ENCODE peak calls at places on chromosomes 16 and 17, in seven cellular contexts. W is PC-3, Y is HCT116, P is neural progenitor cell, V is body of pancreas, B is endothelial cell of umbilical vein, H is OCI-LY7. C is an unnamed sample. For H3K9me3, the result is how much of the 10 kb centered on the place peaks cover.

GRCh38 chr17:32341141-32341856 is 674 bp downstream of the C17orf75 start:
- DNase-seq in H (peak), V (peak), P (no peak), Y (no peak), B (peak), W (peak), C (no peak)

GRCh38 chr16:29710227-29711219 is 31.5 kb downstream of the QPRT start:
- DNase-seq in V (peak), W (peak), Y (peak), B (peak), P (peak), H (peak), C (peak)

GRCh38 chr17:60145006-60145935 is 4.5 kb upstream of the CA4 start:
- DNase-seq in V (no peak), W (peak), B (no peak), Y (no peak), P (peak), H (no peak), C (no peak)

GRCh38 chr17:29826045-29826692 is 103.9 kb downstream of the SSH2 start:
- DNase-seq in W (no peak), V (no peak), Y (no peak), H (no peak), P (no peak), B (no peak), C (no peak)

GRCh38 chr17:3968886-3969524 is 4.8 kb upstream of the ATP2A3 start:
- DNase-seq in Y (no peak), W (no peak), V (no peak), H (no peak), B (no peak), P (no peak), C (no peak)

GRCh38 chr17:6654816-6655731 is 3.5 kb downstream of the C17orf100 start:
- DNase-seq in Y (no peak), V (peak), W (no peak), B (no peak), H (no peak), P (peak), C (no peak)

GRCh38 chr17:45103269-45103795 is 29.0 kb downstream of the PLCD3 start:
- DNase-seq in B (no peak), H (no peak), V (no peak), W (no peak), Y (no peak), P (no peak), C (no peak)

GRCh38 chr17:38315497-38315896 is 18.5 kb downstream of the MRPL45 start:
- DNase-seq in P (no peak), V (no peak), Y (no peak), W (no peak), H (no peak), B (no peak), C (no peak)

GRCh38 chr17:1413281-1413791 is 13.3 kb upstream of the YWHAE start:
- DNase-seq in B (peak), Y (no peak), H (no peak), P (no peak), V (peak), W (peak), C (peak)

GRCh38 chr17:83193336-83194188 is 114.2 kb downstream of the METRNL start:
- DNase-seq in H (peak), Y (no peak), V (peak), P (no peak), B (no peak), W (peak), C (peak)

GRCh38 chr17:9234404-9234945 is 213.2 kb downstream of the NTN1 start:
- DNase-seq in B (no peak), W (no peak), P (no peak), V (no peak), H (no peak), Y (no peak), C (no peak)

GRCh38 chr16:61195006-61195405 is 841.2 kb downstream of the CDH8 start:
- DNase-seq in V (no peak), Y (no peak), H (no peak), P (no peak), B (no peak), W (no peak), C (no peak)

GRCh38 chr17:6187836-6188235 is 117.7 kb downstream of the WSCD1 start:
- DNase-seq in B (peak), H (no peak), V (no peak), P (no peak), W (peak), Y (no peak), C (no peak)

GRCh38 chr16:68901910-68902309 is 58.6 kb downstream of the TANGO6 start:
- DNase-seq in Y (no peak), V (no peak), B (no peak), W (peak), H (no peak), P (no peak), C (no peak)

GRCh38 chr17:83145358-83145738 is 65.9 kb downstream of the METRNL start:
- DNase-seq in B (no peak), W (no peak), Y (no peak), H (no peak), V (no peak), P (peak), C (no peak)

GRCh38 chr16:12344577-12345343 is 368.2 kb downstream of the SNX29 start:
- DNase-seq in Y (no peak), P (no peak), H (no peak), W (no peak), B (no peak), V (no peak), C (no peak)

GRCh38 chr16:65576631-65577030 is 454.8 kb upstream of the CDH11 start:
- DNase-seq in H (peak), B (no peak), Y (no peak), P (peak), W (no peak), V (no peak), C (no peak)

GRCh38 chr17:19386276-19386863 is 620 bp downstream of the MFAP4 start:
- DNase-seq in Y (no peak), P (peak), B (no peak), W (peak), H (no peak), V (peak), C (peak)

GRCh38 chr17:58384900-58385299 is 32.4 kb downstream of the RNF43 start:
- DNase-seq in W (no peak), V (no peak), P (no peak), B (no peak), Y (no peak), H (no peak), C (no peak)

GRCh38 chr17:43212641-43213490 is 1.2 kb downstream of the TMEM106A start:
- DNase-seq in W (no peak), Y (no peak), V (peak), H (peak), P (no peak), B (no peak), C (no peak)

GRCh38 chr16:11257131-11257938 is 1.3 kb upstream of the SOCS1 start:
- DNase-seq in V (peak), B (peak), P (peak), H (peak), W (peak), Y (peak), C (peak)

GRCh38 chr17:50890675-50891516 is 24.7 kb upstream of the TOB1 start:
- DNase-seq in P (no peak), B (no peak), W (peak), H (no peak), V (peak), Y (peak), C (no peak)

GRCh38 chr17:2841606-2842005 is 45.4 kb downstream of the RAP1GAP2 start:
- DNase-seq in V (no peak), H (no peak), P (no peak), W (no peak), Y (no peak), B (no peak), C (no peak)

GRCh38 chr17:37368577-37368976 is 7.2 kb upstream of the C17orf78 start:
- DNase-seq in V (no peak), B (no peak), P (no peak), H (no peak), Y (no peak), W (no peak), C (no peak)

GRCh38 chr17:73958453-73958852 is 245.0 kb upstream of the RPL38 start:
- DNase-seq in V (no peak), H (no peak), Y (no peak), B (no peak), P (no peak), W (no peak), C (no peak)

GRCh38 chr17:73956595-73957465 is 246.6 kb upstream of the RPL38 start:
- DNase-seq in H (peak), W (peak), B (no peak), Y (peak), V (peak), P (peak), C (no peak)

GRCh38 chr17:73962308-73962707 is 241.2 kb upstream of the RPL38 start:
- DNase-seq in Y (no peak), H (no peak), B (no peak), W (no peak), V (no peak), P (no peak), C (no peak)

GRCh38 chr17:73957564-73957963 is 245.9 kb upstream of the RPL38 start:
- DNase-seq in V (no peak), P (no peak), W (no peak), B (no peak), Y (no peak), H (no peak), C (no peak)

DNA sequence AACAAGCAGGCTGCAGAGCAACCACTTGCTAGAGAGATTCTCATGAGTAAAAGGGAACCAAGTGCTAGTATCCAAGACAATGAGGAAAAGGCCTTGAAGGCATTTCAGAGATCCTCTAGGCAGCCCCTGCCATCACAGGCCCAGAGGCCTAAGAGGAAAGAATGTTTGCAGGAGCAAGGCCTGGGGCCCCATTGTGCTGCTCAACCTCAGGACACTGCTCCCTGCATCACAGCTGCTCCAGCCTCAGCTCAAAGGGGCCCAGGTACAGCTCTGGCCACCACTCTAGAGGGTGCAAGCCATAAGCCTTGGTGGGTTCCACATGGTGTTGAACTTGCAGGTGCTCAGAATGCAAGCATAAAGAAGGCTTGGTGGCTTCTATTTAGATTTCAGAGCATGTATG is 243.0 kb upstream of the RPL38 start:
- DNase-seq in B (no peak), Y (no peak), W (no peak), V (no peak), P (no peak), H (no peak), C (no peak)
- H3K9me3 ChIP-seq in B (under half), Y (under half), W (under half), V (under half), P (under half), H (under half), C (under half)

DNA sequence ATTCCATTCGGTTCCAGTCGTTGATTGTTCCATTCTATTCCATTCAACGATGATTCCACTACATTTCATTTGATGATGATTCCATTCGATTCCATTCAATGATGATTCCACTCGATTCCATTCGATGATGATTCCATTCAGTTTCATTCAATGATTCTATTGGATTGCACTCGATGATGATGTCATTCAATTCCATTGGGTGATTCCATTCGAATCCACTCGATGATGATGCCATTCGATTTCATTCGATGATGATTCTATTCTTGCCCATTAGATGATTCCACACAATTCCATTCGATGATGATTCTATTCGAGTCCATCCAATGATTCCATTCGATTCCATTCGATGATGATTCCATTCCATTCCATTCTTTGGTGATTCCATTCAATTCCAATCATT is 1283.7 kb downstream of the TP53TG3F start:
- DNase-seq in V (no peak), Y (no peak), B (no peak), P (no peak), H (no peak), W (no peak), C (no peak)
- H3K9me3 ChIP-seq in V (under half), Y (half or more), B (under half), P (under half), H (half or more), W (under half), C (under half)

DNA sequence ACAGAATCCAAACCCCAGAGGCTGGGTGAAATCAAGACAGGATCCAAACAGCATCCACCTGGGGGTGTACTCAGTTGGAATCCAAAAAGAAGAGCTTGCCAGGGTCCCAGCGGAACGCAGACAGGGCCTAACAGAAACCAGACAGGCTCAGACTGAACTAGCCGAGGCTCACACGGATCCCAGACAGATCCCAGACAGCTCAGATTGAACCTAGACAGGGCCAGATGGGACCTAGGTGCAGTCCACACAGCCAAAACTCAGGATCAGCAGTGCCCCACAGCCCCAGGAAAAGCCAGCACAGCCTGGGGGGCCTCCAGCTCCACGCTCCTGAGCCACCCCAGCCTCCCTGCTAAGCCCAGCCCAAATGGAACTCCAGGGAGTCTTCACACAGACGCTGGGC is 7.6 kb downstream of the STX1B start:
- DNase-seq in Y (no peak), V (no peak), B (no peak), P (no peak), W (no peak), H (no peak), C (no peak)
- H3K9me3 ChIP-seq in Y (under half), V (under half), B (under half), P (under half), W (under half), H (under half), C (under half)

GRCh38 chr17:46896991-46897390 is 26.0 kb upstream of the GOSR2 start:
- DNase-seq in H (no peak), B (no peak), W (no peak), Y (no peak), P (no peak), V (no peak), C (no peak)
- H3K9me3 ChIP-seq in H (under half), B (under half), W (under half), Y (under half), P (under half), V (under half), C (under half)

GRCh38 chr17:82094931-82095776 is 2.9 kb downstream of the FASN start:
- DNase-seq in B (no peak), W (no peak), H (no peak), P (no peak), V (no peak), Y (no peak), C (no peak)
- H3K9me3 ChIP-seq in B (under half), W (under half), H (under half), P (under half), V (under half), Y (under half), C (under half)

GRCh38 chr17:16552637-16553045 is 16.4 kb downstream of the ZNF287 start:
- DNase-seq in P (no peak), V (no peak), B (no peak), H (no peak), Y (no peak), W (no peak), C (no peak)
- H3K9me3 ChIP-seq in P (half or more), V (under half), B (under half), H (half or more), Y (under half), W (half or more), C (under half)

GRCh38 chr16:88292007-88292940 is 90.5 kb upstream of the ZNF469 start:
- DNase-seq in P (no peak), V (no peak), W (no peak), Y (no peak), H (no peak), B (no peak), C (no peak)

GRCh38 chr16:88290850-88291830 is 91.6 kb upstream of the ZNF469 start:
- DNase-seq in Y (no peak), V (no peak), P (no peak), B (no peak), H (no peak), W (no peak), C (no peak)

GRCh38 chr16:88289001-88289400 is 93.8 kb upstream of the ZNF469 start:
- DNase-seq in H (no peak), P (no peak), V (no peak), B (no peak), W (no peak), Y (no peak), C (no peak)

GRCh38 chr16:88288303-88288702 is 94.5 kb upstream of the ZNF469 start:
- DNase-seq in H (no peak), Y (no peak), V (no peak), W (no peak), P (no peak), B (no peak), C (no peak)

DNA sequence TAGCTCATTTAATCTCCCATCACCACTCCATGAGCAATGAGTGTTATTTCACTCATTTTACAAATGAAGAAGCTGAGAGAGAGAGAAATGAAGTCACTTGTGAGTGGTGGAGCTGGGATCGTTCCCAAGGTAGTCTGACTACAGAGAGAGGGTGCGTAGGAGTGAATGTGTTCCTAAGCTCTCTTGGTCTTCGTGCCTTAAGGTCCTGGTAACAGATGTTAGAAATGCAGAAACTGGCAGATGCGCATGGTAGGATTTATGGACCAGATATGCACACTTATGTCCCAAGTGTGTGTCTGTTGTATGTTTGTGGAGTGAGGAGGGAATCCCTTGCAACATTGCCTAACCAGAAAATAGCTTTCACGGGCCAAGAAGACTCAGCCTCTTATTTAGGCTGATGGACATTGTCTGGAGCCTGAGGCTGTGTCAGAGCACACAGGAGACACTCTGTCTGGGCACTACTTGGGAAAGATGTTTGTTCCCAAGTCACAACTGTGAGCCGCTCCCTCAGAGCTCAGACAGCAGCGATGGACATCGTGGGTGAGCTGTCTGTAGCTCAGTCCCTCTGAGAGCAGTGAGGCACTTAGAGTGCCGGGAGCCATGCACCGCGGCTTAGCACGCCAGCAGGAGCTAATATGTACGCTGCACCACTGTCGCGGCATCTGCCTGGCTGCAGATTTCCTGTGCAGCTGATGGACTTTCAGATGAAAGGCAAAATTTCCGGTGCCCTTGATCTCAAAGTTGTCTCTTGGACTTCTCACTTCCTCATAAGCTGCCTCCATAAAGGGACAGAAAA is 93.0 kb upstream of the ZNF469 start:
- DNase-seq in Y (no peak), B (no peak), V (no peak), P (no peak), H (no peak), W (no peak), C (no peak)
- H3K9me3 ChIP-seq in Y (under half), B (under half), V (under half), P (under half), H (under half), W (under half), C (under half)

DNA sequence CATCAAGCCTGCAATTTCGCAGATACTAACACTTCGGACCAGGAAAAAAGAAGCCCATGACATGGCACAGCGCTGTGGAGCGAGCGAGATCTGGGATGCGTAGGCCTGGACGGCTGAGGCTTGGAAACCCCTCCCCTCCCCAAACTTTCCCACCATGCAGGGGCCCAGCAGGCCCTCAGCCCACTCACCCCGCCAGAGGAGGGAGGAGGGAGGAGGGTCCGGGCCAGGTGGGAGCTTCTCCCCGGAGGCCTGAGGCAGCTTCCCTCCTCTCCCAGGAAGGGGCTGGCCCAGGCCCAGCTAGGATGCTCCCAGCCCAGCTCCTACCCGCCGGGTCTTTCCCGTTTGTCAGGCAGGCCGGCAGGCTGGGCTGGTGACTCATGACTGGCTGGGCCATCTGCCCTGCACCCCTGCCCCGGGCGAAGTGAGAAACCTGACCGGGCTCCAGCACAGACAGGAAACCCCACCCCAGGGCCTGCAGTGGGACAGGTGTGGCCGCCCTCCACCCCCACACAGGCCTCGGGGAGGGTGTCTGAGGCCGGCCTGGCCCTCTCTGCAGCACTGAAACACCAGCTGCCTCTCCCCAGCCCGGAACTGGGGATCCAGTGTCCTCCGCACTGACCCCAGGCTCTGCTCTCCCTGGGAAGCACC is 34.3 kb upstream of the SLC38A10 start:
- DNase-seq in B (peak), P (peak), V (peak), H (no peak), W (peak), Y (peak), C (peak)
- H3K9me3 ChIP-seq in B (under half), P (under half), V (under half), H (under half), W (under half), Y (under half), C (under half)

DNA sequence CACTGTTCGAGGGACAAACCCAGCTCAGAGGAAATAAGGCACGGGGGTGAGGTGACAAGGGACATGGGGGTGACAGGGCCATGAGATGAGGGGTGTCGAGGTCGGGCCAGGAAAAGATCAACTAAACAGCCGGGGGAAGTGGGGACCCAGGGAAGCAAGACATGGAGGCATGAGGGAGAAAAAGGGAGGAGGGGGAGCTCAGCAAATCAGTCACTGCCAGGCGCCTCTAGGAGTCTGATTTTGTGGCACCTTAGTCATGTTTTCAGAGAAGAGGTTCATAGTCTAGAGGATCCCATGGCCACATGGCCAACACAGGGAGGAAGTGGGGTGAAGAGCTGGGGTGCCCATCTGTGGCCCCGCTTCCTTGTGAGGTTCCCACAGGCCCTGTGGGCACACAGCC is 814.5 kb downstream of the KCNJ18 start:
- DNase-seq in V (no peak), W (no peak), Y (no peak), P (no peak), H (no peak), B (no peak), C (no peak)
- H3K9me3 ChIP-seq in V (under half), W (under half), Y (under half), P (under half), H (under half), B (under half), C (under half)

GRCh38 chr16:31674686-31675085 is 147.0 kb downstream of the AHSP start:
- DNase-seq in V (no peak), H (no peak), P (no peak), B (no peak), Y (no peak), W (no peak), C (no peak)
- H3K9me3 ChIP-seq in V (under half), H (under half), P (under half), B (under half), Y (under half), W (under half), C (under half)

C was measured in tibial nerve.